ENCODE peak calls at places on chromosome 17, in six cellular contexts. One of them, this sample, is unnamed.
A peak's percentile ranks its signal among the peaks of the same experiment; 100 is the strongest.

GRCh38 chr17:17077861-17078732 is 35.8 kb downstream of the MPRIP start:
- DNase-seq in A549: no peak
- DNase-seq in SK-N-SH: no peak
- DNase-seq in HCT116: no peak
- DNase-seq in HepG2: peak; percentile 73
- DNase-seq in Panc1: no peak
- DNase-seq in this sample: no peak

GRCh38 chr17:27085517-27085916 is 208.4 kb upstream of the WSB1 start:
- DNase-seq in Panc1: no peak
- DNase-seq in A549: no peak
- DNase-seq in SK-N-SH: no peak
- DNase-seq in HepG2: no peak
- DNase-seq in HCT116: no peak
- DNase-seq in this sample: no peak

GRCh38 chr17:71423871-71424546 is 696.8 kb upstream of the SOX9 start:
- DNase-seq in Panc1: peak; percentile 94
- DNase-seq in A549: peak; percentile 22
- DNase-seq in HCT116: peak; percentile 98
- DNase-seq in HepG2: no peak
- DNase-seq in SK-N-SH: no peak
- DNase-seq in this sample: peak; percentile 5

GRCh38 chr17:26818736-26819135 is 475.2 kb upstream of the WSB1 start:
- DNase-seq in Panc1: no peak
- DNase-seq in A549: peak; percentile 18
- DNase-seq in SK-N-SH: no peak
- DNase-seq in HepG2: peak; percentile 7
- DNase-seq in HCT116: peak; percentile 10
- DNase-seq in this sample: peak; percentile 3

GRCh38 chr17:39132192-39132600 is 19.2 kb downstream of the PLXDC1 start:
- DNase-seq in Panc1: no peak
- DNase-seq in SK-N-SH: no peak
- DNase-seq in A549: peak; percentile 51
- DNase-seq in HepG2: no peak
- DNase-seq in HCT116: no peak
- DNase-seq in this sample: peak; percentile 43

GRCh38 chr17:43517615-43518386 is 28.3 kb downstream of the ETV4 start:
- DNase-seq in SK-N-SH: no peak
- DNase-seq in A549: no peak
- DNase-seq in Panc1: no peak
- DNase-seq in HepG2: no peak
- DNase-seq in HCT116: no peak
- DNase-seq in this sample: no peak

GRCh38 chr17:27264068-27264812 is 29.7 kb upstream of the WSB1 start:
- DNase-seq in Panc1: no peak
- DNase-seq in SK-N-SH: no peak
- DNase-seq in A549: no peak
- DNase-seq in HCT116: no peak
- DNase-seq in HepG2: peak; percentile 52
- DNase-seq in this sample: no peak

GRCh38 chr17:79401704-79402075 is 209.2 kb downstream of the RBFOX3 start:
- DNase-seq in SK-N-SH: no peak
- DNase-seq in Panc1: no peak
- DNase-seq in A549: no peak
- DNase-seq in HCT116: no peak
- DNase-seq in HepG2: no peak
- DNase-seq in this sample: no peak

GRCh38 chr17:7767425-7768021 is 50.0 kb downstream of the DNAH2 start:
- DNase-seq in SK-N-SH: no peak
- DNase-seq in HCT116: no peak
- DNase-seq in HepG2: no peak
- DNase-seq in Panc1: no peak
- DNase-seq in A549: no peak
- DNase-seq in this sample: no peak

GRCh38 chr17:80758793-80759673 is 214.4 kb downstream of the RPTOR start:
- DNase-seq in HepG2: peak; percentile 29
- DNase-seq in A549: no peak
- DNase-seq in SK-N-SH: no peak
- DNase-seq in HCT116: no peak
- DNase-seq in Panc1: no peak
- DNase-seq in this sample: no peak

GRCh38 chr17:75557852-75558665 is 29.5 kb upstream of the MYO15B start:
- DNase-seq in A549: no peak
- DNase-seq in Panc1: no peak
- DNase-seq in HCT116: no peak
- DNase-seq in HepG2: no peak
- DNase-seq in SK-N-SH: no peak
- DNase-seq in this sample: no peak

GRCh38 chr17:61251939-61252865 is 147.4 kb upstream of the TBX2 start:
- DNase-seq in SK-N-SH: peak; percentile 42
- DNase-seq in HCT116: no peak
- DNase-seq in A549: peak; percentile 41
- DNase-seq in Panc1: no peak
- DNase-seq in HepG2: no peak
- DNase-seq in this sample: no peak

GRCh38 chr17:34114174-34114573 is 140.9 kb upstream of the CCL2 start:
- DNase-seq in A549: no peak
- DNase-seq in SK-N-SH: no peak
- DNase-seq in HepG2: no peak
- DNase-seq in Panc1: no peak
- DNase-seq in HCT116: no peak
- DNase-seq in this sample: no peak

GRCh38 chr17:81189670-81190530 is 23.9 kb upstream of the AATK start:
- DNase-seq in HepG2: peak; percentile 29
- DNase-seq in SK-N-SH: peak; percentile 74
- DNase-seq in Panc1: no peak
- DNase-seq in A549: peak; percentile 46
- DNase-seq in HCT116: no peak
- DNase-seq in this sample: peak; percentile 49

GRCh38 chr17:74768069-74768762 is 7.9 kb downstream of the NAT9 start:
- DNase-seq in Panc1: no peak
- DNase-seq in SK-N-SH: peak; percentile 52
- DNase-seq in HCT116: no peak
- DNase-seq in HepG2: no peak
- DNase-seq in A549: no peak
- DNase-seq in this sample: no peak

GRCh38 chr17:1460233-1460632 is 4.2 kb upstream of the CRK start:
- DNase-seq in SK-N-SH: no peak
- DNase-seq in HCT116: no peak
- DNase-seq in A549: no peak
- DNase-seq in HepG2: peak; percentile 45
- DNase-seq in Panc1: peak; percentile 50
- DNase-seq in this sample: no peak

GRCh38 chr17:15966879-15967248 is 21.9 kb downstream of the ADORA2B start:
- DNase-seq in HepG2: peak; percentile 35
- DNase-seq in Panc1: no peak
- DNase-seq in A549: no peak
- DNase-seq in SK-N-SH: no peak
- DNase-seq in HCT116: no peak
- DNase-seq in this sample: peak; percentile 80
- TF ChIP-seq REST in HepG2: no peak
- TF ChIP-seq REST in Panc1: no peak
- TF ChIP-seq REST in A549: no peak
- TF ChIP-seq REST in SK-N-SH: no peak
- TF ChIP-seq REST in HCT116: no peak
- TF ChIP-seq REST in this sample: no peak

GRCh38 chr17:50129303-50129945 is 536 bp downstream of the SAMD14 start:
- DNase-seq in HCT116: no peak
- DNase-seq in SK-N-SH: peak; percentile 94
- DNase-seq in HepG2: no peak
- DNase-seq in A549: peak; percentile 66
- DNase-seq in Panc1: no peak
- DNase-seq in this sample: peak; percentile 56

GRCh38 chr17:50130778-50131317 is 888 bp upstream of the SAMD14 start:
- DNase-seq in SK-N-SH: peak; percentile 67
- DNase-seq in Panc1: no peak
- DNase-seq in HCT116: no peak
- DNase-seq in A549: peak; percentile 36
- DNase-seq in HepG2: peak; percentile 39
- DNase-seq in this sample: peak; percentile 81

GRCh38 chr17:50132104-50132794 is 2.3 kb upstream of the SAMD14 start:
- DNase-seq in A549: no peak
- DNase-seq in SK-N-SH: no peak
- DNase-seq in HCT116: no peak
- DNase-seq in HepG2: no peak
- DNase-seq in Panc1: no peak
- DNase-seq in this sample: no peak

GRCh38 chr17:50128441-50129302 is 1.3 kb downstream of the SAMD14 start:
- DNase-seq in HCT116: no peak
- DNase-seq in HepG2: no peak
- DNase-seq in SK-N-SH: no peak
- DNase-seq in Panc1: no peak
- DNase-seq in A549: no peak
- DNase-seq in this sample: peak; percentile 93

DNA sequence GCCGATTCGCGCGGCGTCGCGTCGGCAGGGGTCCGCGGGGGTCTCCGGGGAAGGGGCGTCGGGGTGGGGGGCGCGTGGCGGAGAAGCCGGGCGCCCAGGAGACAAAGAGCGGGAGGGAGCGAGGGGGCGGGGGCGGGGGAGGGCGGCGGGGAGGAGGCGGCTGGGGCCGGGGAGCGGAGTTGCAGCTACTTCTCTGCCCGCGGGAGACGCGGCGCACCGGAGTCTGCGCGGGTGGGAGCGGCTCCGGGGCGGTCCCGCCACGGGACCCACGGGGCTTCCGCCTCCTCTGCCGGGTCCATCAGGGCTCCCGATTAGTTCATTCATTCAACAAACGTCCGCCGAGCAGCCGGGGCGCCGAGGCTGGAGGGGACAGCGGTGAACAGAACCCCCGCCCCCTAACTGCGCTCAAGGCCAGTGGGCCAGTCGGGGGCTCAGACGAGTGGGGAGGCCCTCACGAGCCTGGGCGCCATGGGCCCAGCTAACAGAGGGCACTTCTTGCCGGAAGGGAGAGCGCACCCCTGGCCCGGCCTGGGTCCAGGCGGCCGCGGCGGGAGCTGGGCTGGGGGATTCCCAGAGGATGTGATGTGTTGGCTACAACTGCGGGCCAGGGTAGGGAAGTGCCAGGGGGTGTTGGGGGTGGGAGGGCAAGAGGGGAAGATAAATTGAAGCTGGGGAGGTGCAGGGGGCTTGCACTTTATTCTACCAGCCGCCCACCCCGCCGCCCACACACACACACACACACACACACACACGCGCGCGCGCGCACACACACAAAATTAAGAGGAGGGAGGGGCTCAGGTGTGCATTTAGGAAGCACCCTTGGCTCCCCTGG is at the start of gene SAMD14:
- DNase-seq in SK-N-SH: peak; percentile 96
- DNase-seq in A549: no peak
- DNase-seq in HCT116: no peak
- DNase-seq in Panc1: no peak
- DNase-seq in HepG2: no peak
- DNase-seq in this sample: peak; percentile 59
- TF ChIP-seq REST in SK-N-SH: no peak
- TF ChIP-seq REST in A549: no peak
- TF ChIP-seq REST in HCT116: no peak
- TF ChIP-seq REST in Panc1: no peak
- TF ChIP-seq REST in HepG2: no peak
- TF ChIP-seq REST in this sample: no peak

GRCh38 chr17:68456529-68457167 is 648 bp downstream of the WIPI1 start:
- DNase-seq in Panc1: no peak
- DNase-seq in HepG2: peak; percentile 92
- DNase-seq in SK-N-SH: peak; percentile 83
- DNase-seq in HCT116: peak; percentile 72
- DNase-seq in A549: peak; percentile 84
- DNase-seq in this sample: peak; percentile 93
- TF ChIP-seq REST in Panc1: no peak
- TF ChIP-seq REST in HepG2: no peak
- TF ChIP-seq REST in SK-N-SH: peak; percentile 34
- TF ChIP-seq REST in HCT116: no peak
- TF ChIP-seq REST in A549: no peak
- TF ChIP-seq REST in this sample: no peak

GRCh38 chr17:31391496-31391949 is at the start of gene RAB11FIP4:
- DNase-seq in A549: no peak
- DNase-seq in HCT116: no peak
- DNase-seq in HepG2: no peak
- DNase-seq in SK-N-SH: peak; percentile 91
- DNase-seq in Panc1: no peak
- DNase-seq in this sample: peak; percentile 63
- TF ChIP-seq REST in A549: no peak
- TF ChIP-seq REST in HCT116: no peak
- TF ChIP-seq REST in HepG2: no peak
- TF ChIP-seq REST in SK-N-SH: no peak
- TF ChIP-seq REST in Panc1: no peak
- TF ChIP-seq REST in this sample: no peak

GRCh38 chr17:82961366-82962162 is 117.8 kb upstream of the METRNL start:
- DNase-seq in Panc1: no peak
- DNase-seq in SK-N-SH: no peak
- DNase-seq in A549: no peak
- DNase-seq in HepG2: no peak
- DNase-seq in HCT116: no peak
- DNase-seq in this sample: no peak

GRCh38 chr17:82959990-82960418 is 119.4 kb upstream of the METRNL start:
- DNase-seq in SK-N-SH: no peak
- DNase-seq in HCT116: no peak
- DNase-seq in Panc1: no peak
- DNase-seq in A549: no peak
- DNase-seq in HepG2: no peak
- DNase-seq in this sample: no peak

GRCh38 chr17:82962163-82962720 is 117.2 kb upstream of the METRNL start:
- DNase-seq in HepG2: no peak
- DNase-seq in Panc1: no peak
- DNase-seq in SK-N-SH: no peak
- DNase-seq in HCT116: no peak
- DNase-seq in A549: no peak
- DNase-seq in this sample: no peak

GRCh38 chr17:82959242-82959930 is 119.6 kb upstream of the ZNF750 start:
- DNase-seq in HepG2: no peak
- DNase-seq in HCT116: no peak
- DNase-seq in A549: no peak
- DNase-seq in SK-N-SH: no peak
- DNase-seq in Panc1: no peak
- DNase-seq in this sample: no peak

GRCh38 chr17:82960419-82961271 is 118.8 kb upstream of the METRNL start:
- DNase-seq in HepG2: no peak
- DNase-seq in HCT116: no peak
- DNase-seq in SK-N-SH: no peak
- DNase-seq in Panc1: no peak
- DNase-seq in A549: no peak
- DNase-seq in this sample: no peak
- TF ChIP-seq REST in HepG2: no peak
- TF ChIP-seq REST in HCT116: no peak
- TF ChIP-seq REST in SK-N-SH: no peak
- TF ChIP-seq REST in Panc1: no peak
- TF ChIP-seq REST in A549: no peak
- TF ChIP-seq REST in this sample: no peak